ENCODE peak calls at places on chromosomes 6 and 20, in four cellular contexts. One of them, this sample, is unnamed.
A peak's percentile ranks its signal among the peaks of the same experiment; 100 is the strongest.

GRCh38 chr6:37492236-37493046 is 7.3 kb downstream of the CCDC167 start:
- DNase-seq in WTC11: no peak
- DNase-seq in prostate gland: no peak
- DNase-seq in foreskin keratinocyte: no peak
- DNase-seq in this sample: no peak

GRCh38 chr6:166540631-166541331 is 45.7 kb downstream of the RAMACL start:
- DNase-seq in foreskin keratinocyte: no peak
- DNase-seq in WTC11: no peak
- DNase-seq in prostate gland: no peak
- DNase-seq in this sample: no peak

GRCh38 chr20:44028341-44028715 is 113.7 kb downstream of the TOX2 start:
- DNase-seq in foreskin keratinocyte: no peak
- DNase-seq in WTC11: no peak
- DNase-seq in prostate gland: no peak
- DNase-seq in this sample: no peak

GRCh38 chr6:148720371-148720770 is 26.5 kb upstream of the UST start:
- DNase-seq in foreskin keratinocyte: no peak
- DNase-seq in prostate gland: no peak
- DNase-seq in WTC11: no peak
- DNase-seq in this sample: no peak

GRCh38 chr6:30727920-30728605 is 7.9 kb downstream of the TUBB start:
- DNase-seq in WTC11: no peak
- DNase-seq in prostate gland: no peak
- DNase-seq in foreskin keratinocyte: no peak
- DNase-seq in this sample: no peak

GRCh38 chr6:121314407-121315112 is 19.7 kb downstream of the TBC1D32 start:
- DNase-seq in WTC11: no peak
- DNase-seq in prostate gland: no peak
- DNase-seq in foreskin keratinocyte: no peak
- DNase-seq in this sample: no peak

GRCh38 chr6:149716181-149716580 is 1.7 kb downstream of the LATS1 start:
- DNase-seq in prostate gland: no peak
- DNase-seq in foreskin keratinocyte: peak; percentile 1
- DNase-seq in WTC11: no peak
- DNase-seq in this sample: no peak

GRCh38 chr6:138692058-138692977 is 81.3 kb upstream of the CCDC28A start:
- DNase-seq in foreskin keratinocyte: peak; percentile 28
- DNase-seq in WTC11: peak; percentile 61
- DNase-seq in prostate gland: peak; percentile 66
- DNase-seq in this sample: peak; percentile 77

GRCh38 chr20:58992911-58993310 is 11.9 kb downstream of the NELFCD start:
- DNase-seq in foreskin keratinocyte: no peak
- DNase-seq in prostate gland: no peak
- DNase-seq in WTC11: no peak
- DNase-seq in this sample: no peak

GRCh38 chr20:58623579-58624473 is 27.3 kb upstream of the STX16 start:
- DNase-seq in prostate gland: no peak
- DNase-seq in WTC11: no peak
- DNase-seq in foreskin keratinocyte: peak; percentile 86
- DNase-seq in this sample: peak; percentile 23

GRCh38 chr20:25030649-25031026 is 27.3 kb downstream of the ACSS1 start:
- DNase-seq in prostate gland: no peak
- DNase-seq in WTC11: no peak
- DNase-seq in foreskin keratinocyte: no peak
- DNase-seq in this sample: no peak

GRCh38 chr20:9160341-9160740 is 91.5 kb downstream of the PLCB4 start:
- DNase-seq in foreskin keratinocyte: no peak
- DNase-seq in prostate gland: no peak
- DNase-seq in WTC11: no peak
- DNase-seq in this sample: no peak

GRCh38 chr20:21796059-21796458 is 90.6 kb downstream of the PAX1 start:
- DNase-seq in foreskin keratinocyte: no peak
- DNase-seq in WTC11: peak; percentile 40
- DNase-seq in prostate gland: no peak
- DNase-seq in this sample: no peak

GRCh38 chr20:41669708-41670263 is 51.6 kb upstream of the CHD6 start:
- DNase-seq in foreskin keratinocyte: no peak
- DNase-seq in WTC11: no peak
- DNase-seq in prostate gland: no peak
- DNase-seq in this sample: no peak

GRCh38 chr20:33664085-33664761 is 2.1 kb downstream of the C20orf144 start:
- DNase-seq in prostate gland: no peak
- DNase-seq in foreskin keratinocyte: no peak
- DNase-seq in WTC11: no peak
- DNase-seq in this sample: no peak

GRCh38 chr6:7085911-7086310 is 21.9 kb upstream of the RREB1 start:
- DNase-seq in WTC11: no peak
- DNase-seq in prostate gland: no peak
- DNase-seq in foreskin keratinocyte: peak; percentile 21
- DNase-seq in this sample: no peak

GRCh38 chr6:7088076-7088742 is 19.6 kb upstream of the RREB1 start:
- DNase-seq in WTC11: no peak
- DNase-seq in foreskin keratinocyte: no peak
- DNase-seq in prostate gland: no peak
- DNase-seq in this sample: no peak

GRCh38 chr6:7087491-7087979 is 20.2 kb upstream of the RREB1 start:
- DNase-seq in foreskin keratinocyte: no peak
- DNase-seq in prostate gland: no peak
- DNase-seq in WTC11: no peak
- DNase-seq in this sample: no peak

GRCh38 chr6:7086488-7086887 is 21.3 kb upstream of the RREB1 start:
- DNase-seq in WTC11: no peak
- DNase-seq in foreskin keratinocyte: no peak
- DNase-seq in prostate gland: no peak
- DNase-seq in this sample: no peak

GRCh38 chr6:7087066-7087465 is 20.7 kb upstream of the RREB1 start:
- DNase-seq in prostate gland: no peak
- DNase-seq in foreskin keratinocyte: no peak
- DNase-seq in WTC11: no peak
- DNase-seq in this sample: no peak
- TF ChIP-seq CTCF in prostate gland: peak; percentile 20
- TF ChIP-seq CTCF in foreskin keratinocyte: no peak
- TF ChIP-seq CTCF in WTC11: no peak
- TF ChIP-seq CTCF in this sample: no peak

GRCh38 chr6:160750276-160750689 is 48.2 kb downstream of the PLG start:
- DNase-seq in WTC11: peak; percentile 74
- DNase-seq in foreskin keratinocyte: peak; percentile 27
- DNase-seq in prostate gland: no peak
- DNase-seq in this sample: no peak
- TF ChIP-seq CTCF in WTC11: peak; percentile 66
- TF ChIP-seq CTCF in foreskin keratinocyte: peak; percentile 79
- TF ChIP-seq CTCF in prostate gland: no peak
- TF ChIP-seq CTCF in this sample: peak; percentile 58

DNA sequence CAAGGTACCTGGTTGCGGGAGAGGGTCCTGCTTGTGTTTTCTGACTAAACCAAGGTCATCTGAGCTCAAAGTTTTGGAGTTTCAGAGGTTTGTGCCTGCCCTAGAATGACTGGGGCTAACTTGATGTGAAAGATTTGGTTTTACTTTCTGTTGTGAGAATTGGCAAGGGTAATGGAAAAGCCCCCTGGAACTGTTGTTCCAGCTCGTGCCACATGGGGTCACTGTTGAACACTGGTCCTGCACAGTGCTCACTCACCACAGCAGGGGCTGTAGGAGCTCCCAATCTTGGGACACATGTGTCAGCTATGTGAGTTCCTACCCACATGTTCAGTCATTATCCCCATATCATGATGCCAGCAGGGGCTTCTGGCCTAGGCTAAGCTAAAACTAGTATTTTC is 6.5 kb downstream of the TGM6 start:
- DNase-seq in foreskin keratinocyte: no peak
- DNase-seq in prostate gland: no peak
- DNase-seq in WTC11: peak; percentile 73
- DNase-seq in this sample: peak; percentile 45
- TF ChIP-seq CTCF in foreskin keratinocyte: peak; percentile 76
- TF ChIP-seq CTCF in prostate gland: peak; percentile 38
- TF ChIP-seq CTCF in WTC11: peak; percentile 50
- TF ChIP-seq CTCF in this sample: peak; percentile 67

DNA sequence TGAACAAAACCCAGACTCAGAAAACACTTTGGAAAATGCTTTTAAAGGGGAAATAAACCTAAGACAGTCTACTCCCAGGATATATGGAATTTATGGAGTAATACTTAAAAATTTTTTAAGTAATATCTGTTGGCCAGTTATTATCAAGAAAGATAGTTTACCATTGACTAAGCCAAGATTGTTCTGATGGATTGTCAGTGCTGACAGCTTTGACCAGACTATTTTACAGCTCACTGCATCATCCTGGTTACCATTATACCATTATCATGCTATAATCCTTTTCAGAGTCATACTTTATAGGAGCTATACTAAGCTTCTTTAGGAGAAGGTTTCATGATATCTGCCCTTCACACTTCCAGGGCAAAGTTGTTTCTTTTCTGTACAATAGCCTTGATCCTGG is 16.4 kb downstream of the GTF2H5 start:
- DNase-seq in foreskin keratinocyte: no peak
- DNase-seq in WTC11: no peak
- DNase-seq in prostate gland: no peak
- DNase-seq in this sample: no peak
- TF ChIP-seq CTCF in foreskin keratinocyte: no peak
- TF ChIP-seq CTCF in WTC11: no peak
- TF ChIP-seq CTCF in prostate gland: no peak
- TF ChIP-seq CTCF in this sample: no peak

This sample was measured in neural crest cell.